ENCODE peak calls at places on chromosomes 6 and 20, in seven cellular contexts. U, J, N, A, I, Z and H are unnamed samples.
A peak's percentile ranks its signal among the peaks of the same experiment; 100 is the strongest.

GRCh38 chr20:1434571-1435336 is 31.9 kb downstream of the NSFL1C start:
- DNase-seq in Z (peak; percentile 89), N (no peak), U (peak; percentile 93), J (no peak), I (no peak), A (peak; percentile 50), H (peak; percentile 53)

GRCh38 chr6:30483677-30484279 is 5.5 kb upstream of the HLA-E start:
- DNase-seq in U (peak; percentile 52), J (peak; percentile 71), I (no peak), Z (peak; percentile 50), A (no peak), N (peak; percentile 36), H (peak; percentile 55)

GRCh38 chr6:37011656-37012378 is 6.4 kb downstream of the FGD2 start:
- DNase-seq in A (no peak), J (no peak), I (no peak), Z (no peak), N (no peak), U (no peak), H (no peak)

GRCh38 chr6:26743157-26743821 is 83.7 kb upstream of the ZNF322 start:
- DNase-seq in Z (peak; percentile 79), I (no peak), N (peak; percentile 55), U (no peak), A (no peak), J (peak; percentile 76), H (no peak)

GRCh38 chr20:41192575-41192974 is 55.2 kb downstream of the PLCG1 start:
- DNase-seq in N (no peak), U (no peak), I (no peak), A (no peak), J (no peak), Z (no peak), H (no peak)

GRCh38 chr6:32413427-32414047 is 6.6 kb upstream of the BTNL2 start:
- DNase-seq in Z (peak; percentile 37), I (peak; percentile 19), N (peak; percentile 93), J (peak; percentile 83), A (peak; percentile 79), U (peak; percentile 64), H (peak; percentile 80)

GRCh38 chr6:112717401-112717800 is 370.3 kb downstream of the RFPL4B start:
- DNase-seq in J (no peak), A (no peak), Z (no peak), N (no peak), I (no peak), U (no peak), H (no peak)

GRCh38 chr6:42928748-42929087 is 562 bp upstream of the CNPY3 start:
- DNase-seq in Z (no peak), N (no peak), U (no peak), A (no peak), J (no peak), I (no peak), H (no peak)

GRCh38 chr6:170243386-170243785 is 47.5 kb downstream of the DLL1 start:
- DNase-seq in Z (no peak), I (no peak), U (no peak), J (no peak), N (no peak), A (no peak), H (no peak)

GRCh38 chr6:149147939-149148718 is 169.4 kb upstream of the TAB2 start:
- DNase-seq in U (no peak), Z (no peak), A (no peak), J (no peak), I (no peak), N (no peak), H (no peak)

GRCh38 chr6:166849762-166850181 is 106.6 kb downstream of the RNASET2 start:
- DNase-seq in J (no peak), I (no peak), U (no peak), N (no peak), A (no peak), Z (no peak), H (no peak)

GRCh38 chr6:18263561-18264337 is 581 bp downstream of the DEK start:
- DNase-seq in J (no peak), Z (peak; percentile 62), I (no peak), N (peak; percentile 73), A (peak; percentile 58), U (peak; percentile 28), H (no peak)

GRCh38 chr6:125018136-125018535 is 55.9 kb downstream of the RNF217 start:
- DNase-seq in U (no peak), A (no peak), Z (no peak), J (no peak), I (no peak), N (no peak), H (no peak)

GRCh38 chr20:23419995-23420901 is 1.0 kb downstream of the NAPB start:
- DNase-seq in N (peak; percentile 46), Z (peak; percentile 70), J (peak; percentile 40), I (no peak), A (peak; percentile 45), U (peak; percentile 53), H (peak; percentile 60)

GRCh38 chr20:32460683-32461320 is 102.7 kb downstream of the ASXL1 start:
- DNase-seq in Z (no peak), I (no peak), A (no peak), U (no peak), J (no peak), N (no peak), H (no peak)

GRCh38 chr6:107116328-107116892 is 1.1 kb upstream of the BEND3 start:
- DNase-seq in N (peak; percentile 39), A (peak; percentile 34), J (peak; percentile 67), I (no peak), U (peak; percentile 70), Z (peak; percentile 16), H (no peak)

GRCh38 chr6:39360378-39360777 is 37.9 kb upstream of the KCNK16 start:
- DNase-seq in J (no peak), A (no peak), Z (no peak), N (no peak), I (no peak), U (no peak), H (no peak)
- TF ChIP-seq CTCF in J (no peak), A (no peak), Z (no peak), N (no peak), I (no peak), U (no peak), H (no peak)

DNA sequence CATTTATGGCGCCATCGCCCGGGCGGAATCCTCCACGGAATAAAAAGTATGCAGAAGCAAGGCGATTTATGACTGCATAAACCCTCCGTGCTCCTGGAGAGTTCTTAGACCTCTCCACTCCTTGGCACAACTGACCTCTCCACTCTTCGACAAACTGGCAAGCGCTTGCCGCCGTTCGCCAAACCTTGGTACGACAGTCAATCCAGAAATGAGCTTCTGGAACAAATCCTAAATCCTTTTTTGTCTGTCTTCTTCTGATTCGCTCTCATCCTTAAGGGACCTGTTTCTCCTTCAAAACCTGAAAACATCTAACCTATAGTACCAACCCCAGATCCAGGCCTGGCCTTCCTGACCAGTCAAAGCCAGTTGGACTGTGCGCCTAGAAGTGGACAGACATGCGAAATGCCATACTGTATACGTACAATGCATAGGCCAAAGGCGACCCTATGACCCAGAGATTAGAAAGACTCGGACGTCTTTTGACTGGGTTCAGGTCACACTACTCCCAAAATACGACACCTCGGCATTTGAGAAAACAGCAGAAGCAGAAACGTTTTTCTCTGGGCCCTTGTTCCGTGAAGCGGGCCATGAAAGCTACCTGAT is 59.4 kb downstream of the TRIM27 start:
- DNase-seq in N (no peak), J (no peak), I (no peak), U (no peak), A (no peak), Z (no peak), H (no peak)
- TF ChIP-seq CTCF in N (no peak), J (peak; percentile 25), I (peak; percentile 48), U (no peak), A (no peak), Z (peak; percentile 45), H (peak; percentile 26)

GRCh38 chr6:19837511-19838441 is 606 bp downstream of the ID4 start:
- DNase-seq in Z (peak; percentile 29), N (peak; percentile 62), J (peak; percentile 87), A (no peak), I (no peak), U (no peak), H (no peak)
- TF ChIP-seq CTCF in Z (no peak), N (no peak), J (no peak), A (no peak), I (no peak), U (no peak), H (no peak)

GRCh38 chr6:136249811-136250685 is at the start of gene MTFR2:
- DNase-seq in A (peak; percentile 99), Z (peak; percentile 99), U (peak; percentile 99), N (peak; percentile 88), I (peak; percentile 68), J (peak; percentile 98), H (peak; percentile 96)
- TF ChIP-seq CTCF in A (no peak), Z (no peak), U (no peak), N (no peak), I (no peak), J (peak; percentile 11), H (no peak)